ENCODE peak calls at places on chromosomes 7 and 10, in seven cellular contexts. P is kidney; C is GM23338; V is WERI-Rb-1; Y is HCT116; U is GM06990; E is naive thymus-derived CD4-positive, alpha-beta T cell. L is an unnamed sample. For H3K36me3, the result is how much of the 10 kb centered on the place peaks cover.

GRCh38 chr7:82078807-82079206 is 309.0 kb upstream of the HGF start:
- DNase-seq in P (no peak), C (no peak), V (no peak), Y (no peak), U (peak), E (no peak), L (no peak)

GRCh38 chr10:34047389-34047788 is 712.9 kb upstream of the NRP1 start:
- DNase-seq in P (no peak), C (no peak), V (no peak), Y (no peak), U (no peak), E (no peak), L (no peak)

GRCh38 chr7:28409716-28410627 is 2.3 kb upstream of the CREB5 start:
- DNase-seq in P (peak), C (peak), V (no peak), Y (no peak), U (peak), E (no peak), L (peak)

GRCh38 chr10:22573820-22574569 is 140.4 kb downstream of the PIP4K2A start:
- DNase-seq in P (no peak), C (peak), V (no peak), Y (peak), U (no peak), E (no peak), L (no peak)

GRCh38 chr7:48299580-48300169 is 128.4 kb downstream of the ABCA13 start:
- DNase-seq in P (no peak), C (peak), V (peak), Y (peak), U (no peak), E (no peak), L (no peak)

GRCh38 chr10:24162236-24162635 is 46.7 kb upstream of the KIAA1217 start:
- DNase-seq in P (no peak), C (no peak), V (no peak), Y (no peak), U (no peak), E (no peak), L (no peak)

GRCh38 chr7:71787513-71787912 is 624.6 kb downstream of the CALN1 start:
- DNase-seq in P (no peak), C (peak), V (no peak), Y (no peak), U (no peak), E (no peak), L (no peak)

GRCh38 chr7:2237109-2237602 is 4.4 kb upstream of the MAD1L1 start:
- DNase-seq in P (peak), C (no peak), V (no peak), Y (no peak), U (peak), E (no peak), L (no peak)

DNA sequence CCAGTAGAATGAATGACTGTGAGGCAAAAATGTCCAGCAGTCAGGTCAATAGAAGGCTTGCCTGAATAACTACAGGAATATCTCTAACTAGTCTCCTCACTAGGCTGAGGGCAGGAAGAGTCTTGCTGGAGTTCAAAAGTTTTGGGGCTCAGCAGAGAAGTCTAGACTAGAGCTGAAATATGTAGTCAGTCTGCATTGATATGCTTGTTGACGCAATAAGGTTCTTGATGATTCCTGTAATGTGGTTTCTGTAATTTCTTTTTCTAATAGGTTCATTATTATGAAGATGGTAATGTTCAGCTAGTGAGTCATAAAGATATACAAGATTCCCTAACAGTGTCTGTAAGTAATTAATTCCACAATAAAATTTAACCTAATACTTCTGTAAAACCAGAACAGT is 41.5 kb upstream of the ST7 start:
- DNase-seq in P (no peak), C (no peak), V (no peak), Y (no peak), U (no peak), E (no peak), L (no peak)
- H3K36me3 ChIP-seq in P (under half), C (under half), V (under half), Y (under half), U (under half), E (half or more), L (half or more)

GRCh38 chr10:103618575-103619423 is 125.3 kb downstream of the NEURL1 start:
- DNase-seq in P (peak), C (no peak), V (peak), Y (no peak), U (no peak), E (no peak), L (peak)

GRCh38 chr10:103618027-103618385 is 124.5 kb downstream of the NEURL1 start:
- DNase-seq in P (no peak), C (no peak), V (no peak), Y (no peak), U (no peak), E (no peak), L (no peak)

GRCh38 chr10:103617362-103618026 is 124.0 kb downstream of the NEURL1 start:
- DNase-seq in P (no peak), C (no peak), V (no peak), Y (no peak), U (no peak), E (no peak), L (no peak)

GRCh38 chr10:103614511-103615158 is 121.1 kb downstream of the NEURL1 start:
- DNase-seq in P (no peak), C (no peak), V (no peak), Y (no peak), U (no peak), E (no peak), L (no peak)

GRCh38 chr10:103616705-103617361 is 123.3 kb downstream of the NEURL1 start:
- DNase-seq in P (peak), C (no peak), V (no peak), Y (no peak), U (no peak), E (no peak), L (peak)
- H3K36me3 ChIP-seq in P (under half), C (under half), V (under half), Y (under half), U (half or more), E (under half), L (under half)

GRCh38 chr7:140463111-140463510 is 16.2 kb downstream of the MKRN1 start:
- DNase-seq in P (no peak), C (no peak), V (no peak), Y (no peak), U (no peak), E (no peak), L (no peak)
- H3K36me3 ChIP-seq in P (under half), C (under half), V (half or more), Y (under half), U (under half), E (half or more), L (under half)

DNA sequence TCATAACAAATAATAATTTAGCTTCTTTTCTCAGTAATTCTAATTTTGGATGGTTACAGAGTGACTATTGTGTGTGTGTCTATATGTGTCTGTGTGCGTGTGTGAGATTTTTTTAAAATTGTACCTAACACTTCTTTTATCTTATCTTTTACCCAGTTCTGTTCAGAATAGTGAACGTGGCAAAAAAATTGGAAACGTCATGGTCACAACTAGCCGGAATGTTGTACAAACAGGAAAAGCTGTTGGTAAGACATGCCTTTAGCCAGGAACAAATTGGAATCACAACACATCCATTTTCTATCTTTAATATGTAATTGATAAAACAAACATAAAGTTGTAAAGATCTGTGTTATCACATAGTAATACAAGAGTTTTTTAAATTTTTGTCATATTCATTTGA is 85.4 kb downstream of the AVL9 start:
- DNase-seq in P (no peak), C (no peak), V (no peak), Y (no peak), U (no peak), E (no peak), L (no peak)
- H3K36me3 ChIP-seq in P (half or more), C (under half), V (half or more), Y (under half), U (under half), E (half or more), L (under half)

GRCh38 chr7:87356448-87356847 is 11.0 kb downstream of the CROT start:
- DNase-seq in P (no peak), C (no peak), V (no peak), Y (no peak), U (no peak), E (no peak), L (no peak)

GRCh38 chr7:87359366-87359765 is 13.9 kb downstream of the CROT start:
- DNase-seq in P (no peak), C (no peak), V (no peak), Y (no peak), U (no peak), E (no peak), L (no peak)

GRCh38 chr7:87354749-87355148 is 9.3 kb downstream of the CROT start:
- DNase-seq in P (no peak), C (peak), V (no peak), Y (peak), U (no peak), E (no peak), L (no peak)
- H3K36me3 ChIP-seq in P (under half), C (half or more), V (under half), Y (under half), U (under half), E (under half), L (under half)

DNA sequence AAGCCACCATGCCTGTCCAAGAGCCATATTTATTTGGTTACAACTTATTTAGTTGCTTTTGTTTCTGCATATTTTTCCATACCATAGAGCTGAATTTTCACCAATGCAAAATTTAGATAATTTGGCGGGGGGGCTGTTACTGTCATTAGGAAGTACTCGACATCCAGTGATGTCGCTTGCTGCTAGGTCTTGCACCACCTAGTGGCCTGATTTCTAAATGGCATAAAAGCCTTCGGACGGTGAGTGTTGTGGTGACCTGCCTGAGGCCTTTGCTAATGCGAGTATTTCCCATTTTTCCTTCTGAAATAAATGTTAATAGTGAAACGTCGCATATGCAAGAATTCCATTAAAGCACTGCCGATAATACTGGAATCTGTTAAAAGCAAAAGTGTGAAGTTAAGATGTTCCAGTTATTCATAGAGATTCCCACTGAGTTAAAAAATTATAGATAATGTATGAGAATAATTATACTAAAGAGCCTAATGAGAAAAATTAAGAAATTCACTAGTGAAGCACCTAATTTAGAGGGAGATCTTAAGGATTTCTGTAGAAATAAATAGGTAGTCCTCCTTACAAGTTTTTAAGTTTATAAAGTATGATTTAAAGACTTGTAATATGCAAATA is 86.1 kb upstream of the DNAJB6 start:
- DNase-seq in P (no peak), C (peak), V (peak), Y (peak), U (no peak), E (no peak), L (no peak)
- H3K36me3 ChIP-seq in P (under half), C (under half), V (half or more), Y (under half), U (under half), E (under half), L (under half)

L was measured in sigmoid colon.